ENCODE peak calls at places on chromosomes 13 and 19, in eight cellular contexts. One of them, this sample, is unnamed.

GRCh38 chr13:25420161-25420560 is 48.4 kb downstream of the ATP8A2 start:
- DNase-seq in iPS DF 19.7: no peak
- DNase-seq in activated effector memory CD4-positive, alpha-beta T cell treated with anti-CD3 and anti-CD28 coated beads, Interleukin-2, amount 50 U/mL, for 16 hours: no peak
- DNase-seq in HFF-Myc: no peak
- DNase-seq in activated CD8-positive, alpha-beta memory T cell treated with anti-CD3 and anti-CD28 coated beads for 48 hours: no peak
- DNase-seq in right atrium auricular region: no peak
- DNase-seq in posterior cingulate gyrus: no peak
- DNase-seq in stimulated activated CD4-positive, alpha-beta T cell treated with anti-CD3 and anti-CD28 coated beads, Interleukin-15, amount 100 ng/mL, for 1 hour: no peak
- DNase-seq in this sample: no peak

GRCh38 chr13:50078512-50079277 is 63.5 kb downstream of the KCNRG start:
- DNase-seq in iPS DF 19.7: no peak
- DNase-seq in activated effector memory CD4-positive, alpha-beta T cell treated with anti-CD3 and anti-CD28 coated beads, Interleukin-2, amount 50 U/mL, for 16 hours: no peak
- DNase-seq in HFF-Myc: no peak
- DNase-seq in activated CD8-positive, alpha-beta memory T cell treated with anti-CD3 and anti-CD28 coated beads for 48 hours: no peak
- DNase-seq in right atrium auricular region: no peak
- DNase-seq in posterior cingulate gyrus: no peak
- DNase-seq in stimulated activated CD4-positive, alpha-beta T cell treated with anti-CD3 and anti-CD28 coated beads, Interleukin-15, amount 100 ng/mL, for 1 hour: no peak
- DNase-seq in this sample: no peak

GRCh38 chr19:33435706-33436359 is 62.3 kb downstream of the CEBPG start:
- DNase-seq in iPS DF 19.7: no peak
- DNase-seq in activated effector memory CD4-positive, alpha-beta T cell treated with anti-CD3 and anti-CD28 coated beads, Interleukin-2, amount 50 U/mL, for 16 hours: peak
- DNase-seq in HFF-Myc: no peak
- DNase-seq in activated CD8-positive, alpha-beta memory T cell treated with anti-CD3 and anti-CD28 coated beads for 48 hours: no peak
- DNase-seq in right atrium auricular region: no peak
- DNase-seq in posterior cingulate gyrus: no peak
- DNase-seq in stimulated activated CD4-positive, alpha-beta T cell treated with anti-CD3 and anti-CD28 coated beads, Interleukin-15, amount 100 ng/mL, for 1 hour: no peak
- DNase-seq in this sample: no peak

GRCh38 chr19:14147797-14148605 is 11.6 kb upstream of the ASF1B start:
- DNase-seq in iPS DF 19.7: peak
- DNase-seq in activated effector memory CD4-positive, alpha-beta T cell treated with anti-CD3 and anti-CD28 coated beads, Interleukin-2, amount 50 U/mL, for 16 hours: peak
- DNase-seq in HFF-Myc: no peak
- DNase-seq in activated CD8-positive, alpha-beta memory T cell treated with anti-CD3 and anti-CD28 coated beads for 48 hours: no peak
- DNase-seq in right atrium auricular region: peak
- DNase-seq in posterior cingulate gyrus: peak
- DNase-seq in stimulated activated CD4-positive, alpha-beta T cell treated with anti-CD3 and anti-CD28 coated beads, Interleukin-15, amount 100 ng/mL, for 1 hour: peak
- DNase-seq in this sample: peak

GRCh38 chr19:40687525-40688016 is 2.9 kb downstream of the NUMBL start:
- DNase-seq in iPS DF 19.7: no peak
- DNase-seq in activated effector memory CD4-positive, alpha-beta T cell treated with anti-CD3 and anti-CD28 coated beads, Interleukin-2, amount 50 U/mL, for 16 hours: no peak
- DNase-seq in HFF-Myc: peak
- DNase-seq in activated CD8-positive, alpha-beta memory T cell treated with anti-CD3 and anti-CD28 coated beads for 48 hours: no peak
- DNase-seq in right atrium auricular region: peak
- DNase-seq in posterior cingulate gyrus: no peak
- DNase-seq in stimulated activated CD4-positive, alpha-beta T cell treated with anti-CD3 and anti-CD28 coated beads, Interleukin-15, amount 100 ng/mL, for 1 hour: no peak
- DNase-seq in this sample: no peak

GRCh38 chr19:17332677-17333581 is 1.7 kb downstream of the ANO8 start:
- DNase-seq in iPS DF 19.7: no peak
- DNase-seq in activated effector memory CD4-positive, alpha-beta T cell treated with anti-CD3 and anti-CD28 coated beads, Interleukin-2, amount 50 U/mL, for 16 hours: no peak
- DNase-seq in HFF-Myc: peak
- DNase-seq in activated CD8-positive, alpha-beta memory T cell treated with anti-CD3 and anti-CD28 coated beads for 48 hours: no peak
- DNase-seq in right atrium auricular region: no peak
- DNase-seq in posterior cingulate gyrus: no peak
- DNase-seq in stimulated activated CD4-positive, alpha-beta T cell treated with anti-CD3 and anti-CD28 coated beads, Interleukin-15, amount 100 ng/mL, for 1 hour: no peak
- DNase-seq in this sample: no peak

GRCh38 chr13:63370101-63370500 is 1954.5 kb upstream of the PCDH20 start:
- DNase-seq in iPS DF 19.7: no peak
- DNase-seq in activated effector memory CD4-positive, alpha-beta T cell treated with anti-CD3 and anti-CD28 coated beads, Interleukin-2, amount 50 U/mL, for 16 hours: no peak
- DNase-seq in HFF-Myc: no peak
- DNase-seq in activated CD8-positive, alpha-beta memory T cell treated with anti-CD3 and anti-CD28 coated beads for 48 hours: no peak
- DNase-seq in right atrium auricular region: no peak
- DNase-seq in posterior cingulate gyrus: no peak
- DNase-seq in stimulated activated CD4-positive, alpha-beta T cell treated with anti-CD3 and anti-CD28 coated beads, Interleukin-15, amount 100 ng/mL, for 1 hour: no peak
- DNase-seq in this sample: no peak

GRCh38 chr13:31982124-31982523 is 49.5 kb upstream of the FRY start:
- DNase-seq in iPS DF 19.7: no peak
- DNase-seq in activated effector memory CD4-positive, alpha-beta T cell treated with anti-CD3 and anti-CD28 coated beads, Interleukin-2, amount 50 U/mL, for 16 hours: no peak
- DNase-seq in HFF-Myc: peak
- DNase-seq in activated CD8-positive, alpha-beta memory T cell treated with anti-CD3 and anti-CD28 coated beads for 48 hours: no peak
- DNase-seq in right atrium auricular region: no peak
- DNase-seq in posterior cingulate gyrus: no peak
- DNase-seq in stimulated activated CD4-positive, alpha-beta T cell treated with anti-CD3 and anti-CD28 coated beads, Interleukin-15, amount 100 ng/mL, for 1 hour: no peak
- DNase-seq in this sample: no peak

GRCh38 chr19:50492303-50493052 is 15.8 kb upstream of the GARIN5A start:
- DNase-seq in iPS DF 19.7: no peak
- DNase-seq in activated effector memory CD4-positive, alpha-beta T cell treated with anti-CD3 and anti-CD28 coated beads, Interleukin-2, amount 50 U/mL, for 16 hours: peak
- DNase-seq in HFF-Myc: no peak
- DNase-seq in activated CD8-positive, alpha-beta memory T cell treated with anti-CD3 and anti-CD28 coated beads for 48 hours: no peak
- DNase-seq in right atrium auricular region: no peak
- DNase-seq in posterior cingulate gyrus: no peak
- DNase-seq in stimulated activated CD4-positive, alpha-beta T cell treated with anti-CD3 and anti-CD28 coated beads, Interleukin-15, amount 100 ng/mL, for 1 hour: no peak
- DNase-seq in this sample: no peak

GRCh38 chr13:47796816-47797215 is 204.3 kb downstream of the SUCLA2 start:
- DNase-seq in iPS DF 19.7: no peak
- DNase-seq in activated effector memory CD4-positive, alpha-beta T cell treated with anti-CD3 and anti-CD28 coated beads, Interleukin-2, amount 50 U/mL, for 16 hours: no peak
- DNase-seq in HFF-Myc: no peak
- DNase-seq in activated CD8-positive, alpha-beta memory T cell treated with anti-CD3 and anti-CD28 coated beads for 48 hours: no peak
- DNase-seq in right atrium auricular region: no peak
- DNase-seq in posterior cingulate gyrus: no peak
- DNase-seq in stimulated activated CD4-positive, alpha-beta T cell treated with anti-CD3 and anti-CD28 coated beads, Interleukin-15, amount 100 ng/mL, for 1 hour: no peak
- DNase-seq in this sample: no peak

GRCh38 chr13:30851697-30852096 is 54.4 kb upstream of the MEDAG start:
- DNase-seq in iPS DF 19.7: no peak
- DNase-seq in activated effector memory CD4-positive, alpha-beta T cell treated with anti-CD3 and anti-CD28 coated beads, Interleukin-2, amount 50 U/mL, for 16 hours: no peak
- DNase-seq in HFF-Myc: no peak
- DNase-seq in activated CD8-positive, alpha-beta memory T cell treated with anti-CD3 and anti-CD28 coated beads for 48 hours: no peak
- DNase-seq in right atrium auricular region: no peak
- DNase-seq in posterior cingulate gyrus: no peak
- DNase-seq in stimulated activated CD4-positive, alpha-beta T cell treated with anti-CD3 and anti-CD28 coated beads, Interleukin-15, amount 100 ng/mL, for 1 hour: no peak
- DNase-seq in this sample: no peak

GRCh38 chr19:33703438-33703750 is 81.6 kb downstream of the CHST8 start:
- DNase-seq in iPS DF 19.7: no peak
- DNase-seq in activated effector memory CD4-positive, alpha-beta T cell treated with anti-CD3 and anti-CD28 coated beads, Interleukin-2, amount 50 U/mL, for 16 hours: peak
- DNase-seq in HFF-Myc: no peak
- DNase-seq in activated CD8-positive, alpha-beta memory T cell treated with anti-CD3 and anti-CD28 coated beads for 48 hours: no peak
- DNase-seq in right atrium auricular region: no peak
- DNase-seq in posterior cingulate gyrus: no peak
- DNase-seq in stimulated activated CD4-positive, alpha-beta T cell treated with anti-CD3 and anti-CD28 coated beads, Interleukin-15, amount 100 ng/mL, for 1 hour: no peak
- DNase-seq in this sample: no peak

GRCh38 chr19:23474761-23475160 is 79.5 kb upstream of the ZNF91 start:
- DNase-seq in iPS DF 19.7: no peak
- DNase-seq in activated effector memory CD4-positive, alpha-beta T cell treated with anti-CD3 and anti-CD28 coated beads, Interleukin-2, amount 50 U/mL, for 16 hours: no peak
- DNase-seq in HFF-Myc: no peak
- DNase-seq in activated CD8-positive, alpha-beta memory T cell treated with anti-CD3 and anti-CD28 coated beads for 48 hours: no peak
- DNase-seq in right atrium auricular region: no peak
- DNase-seq in posterior cingulate gyrus: no peak
- DNase-seq in stimulated activated CD4-positive, alpha-beta T cell treated with anti-CD3 and anti-CD28 coated beads, Interleukin-15, amount 100 ng/mL, for 1 hour: no peak
- DNase-seq in this sample: no peak

GRCh38 chr13:80444240-80445015 is 103.5 kb upstream of the SPRY2 start:
- DNase-seq in iPS DF 19.7: no peak
- DNase-seq in activated effector memory CD4-positive, alpha-beta T cell treated with anti-CD3 and anti-CD28 coated beads, Interleukin-2, amount 50 U/mL, for 16 hours: no peak
- DNase-seq in HFF-Myc: no peak
- DNase-seq in activated CD8-positive, alpha-beta memory T cell treated with anti-CD3 and anti-CD28 coated beads for 48 hours: no peak
- DNase-seq in right atrium auricular region: no peak
- DNase-seq in posterior cingulate gyrus: no peak
- DNase-seq in stimulated activated CD4-positive, alpha-beta T cell treated with anti-CD3 and anti-CD28 coated beads, Interleukin-15, amount 100 ng/mL, for 1 hour: no peak
- DNase-seq in this sample: no peak

GRCh38 chr13:113506871-113507388 is 16.4 kb upstream of the DCUN1D2 start:
- DNase-seq in iPS DF 19.7: no peak
- DNase-seq in activated effector memory CD4-positive, alpha-beta T cell treated with anti-CD3 and anti-CD28 coated beads, Interleukin-2, amount 50 U/mL, for 16 hours: no peak
- DNase-seq in HFF-Myc: no peak
- DNase-seq in activated CD8-positive, alpha-beta memory T cell treated with anti-CD3 and anti-CD28 coated beads for 48 hours: no peak
- DNase-seq in right atrium auricular region: no peak
- DNase-seq in posterior cingulate gyrus: no peak
- DNase-seq in stimulated activated CD4-positive, alpha-beta T cell treated with anti-CD3 and anti-CD28 coated beads, Interleukin-15, amount 100 ng/mL, for 1 hour: no peak
- DNase-seq in this sample: no peak

GRCh38 chr13:82136880-82137279 is 1745.4 kb downstream of the SLITRK1 start:
- DNase-seq in iPS DF 19.7: no peak
- DNase-seq in activated effector memory CD4-positive, alpha-beta T cell treated with anti-CD3 and anti-CD28 coated beads, Interleukin-2, amount 50 U/mL, for 16 hours: no peak
- DNase-seq in HFF-Myc: no peak
- DNase-seq in activated CD8-positive, alpha-beta memory T cell treated with anti-CD3 and anti-CD28 coated beads for 48 hours: no peak
- DNase-seq in right atrium auricular region: no peak
- DNase-seq in posterior cingulate gyrus: no peak
- DNase-seq in stimulated activated CD4-positive, alpha-beta T cell treated with anti-CD3 and anti-CD28 coated beads, Interleukin-15, amount 100 ng/mL, for 1 hour: no peak
- DNase-seq in this sample: no peak

GRCh38 chr13:96993660-96994029 is 631 bp downstream of the OXGR1 start:
- DNase-seq in iPS DF 19.7: no peak
- DNase-seq in activated effector memory CD4-positive, alpha-beta T cell treated with anti-CD3 and anti-CD28 coated beads, Interleukin-2, amount 50 U/mL, for 16 hours: no peak
- DNase-seq in HFF-Myc: no peak
- DNase-seq in activated CD8-positive, alpha-beta memory T cell treated with anti-CD3 and anti-CD28 coated beads for 48 hours: no peak
- DNase-seq in right atrium auricular region: no peak
- DNase-seq in posterior cingulate gyrus: no peak
- DNase-seq in stimulated activated CD4-positive, alpha-beta T cell treated with anti-CD3 and anti-CD28 coated beads, Interleukin-15, amount 100 ng/mL, for 1 hour: no peak
- DNase-seq in this sample: no peak

GRCh38 chr13:99415851-99416331 is 85.4 kb upstream of the TM9SF2 start:
- DNase-seq in iPS DF 19.7: no peak
- DNase-seq in activated effector memory CD4-positive, alpha-beta T cell treated with anti-CD3 and anti-CD28 coated beads, Interleukin-2, amount 50 U/mL, for 16 hours: peak
- DNase-seq in HFF-Myc: no peak
- DNase-seq in activated CD8-positive, alpha-beta memory T cell treated with anti-CD3 and anti-CD28 coated beads for 48 hours: no peak
- DNase-seq in right atrium auricular region: no peak
- DNase-seq in posterior cingulate gyrus: no peak
- DNase-seq in stimulated activated CD4-positive, alpha-beta T cell treated with anti-CD3 and anti-CD28 coated beads, Interleukin-15, amount 100 ng/mL, for 1 hour: no peak
- DNase-seq in this sample: no peak

GRCh38 chr13:43835701-43836100 is 43.8 kb downstream of the CCDC122 start:
- DNase-seq in iPS DF 19.7: no peak
- DNase-seq in activated effector memory CD4-positive, alpha-beta T cell treated with anti-CD3 and anti-CD28 coated beads, Interleukin-2, amount 50 U/mL, for 16 hours: no peak
- DNase-seq in HFF-Myc: no peak
- DNase-seq in activated CD8-positive, alpha-beta memory T cell treated with anti-CD3 and anti-CD28 coated beads for 48 hours: no peak
- DNase-seq in right atrium auricular region: no peak
- DNase-seq in posterior cingulate gyrus: no peak
- DNase-seq in stimulated activated CD4-positive, alpha-beta T cell treated with anti-CD3 and anti-CD28 coated beads, Interleukin-15, amount 100 ng/mL, for 1 hour: no peak
- DNase-seq in this sample: no peak

GRCh38 chr19:50708179-50708879 is 11.3 kb downstream of the SHANK1 start:
- DNase-seq in iPS DF 19.7: no peak
- DNase-seq in activated effector memory CD4-positive, alpha-beta T cell treated with anti-CD3 and anti-CD28 coated beads, Interleukin-2, amount 50 U/mL, for 16 hours: no peak
- DNase-seq in HFF-Myc: no peak
- DNase-seq in activated CD8-positive, alpha-beta memory T cell treated with anti-CD3 and anti-CD28 coated beads for 48 hours: no peak
- DNase-seq in right atrium auricular region: no peak
- DNase-seq in posterior cingulate gyrus: no peak
- DNase-seq in stimulated activated CD4-positive, alpha-beta T cell treated with anti-CD3 and anti-CD28 coated beads, Interleukin-15, amount 100 ng/mL, for 1 hour: no peak
- DNase-seq in this sample: no peak

GRCh38 chr13:32409561-32410440 is 18.1 kb downstream of the N4BP2L1 start:
- DNase-seq in iPS DF 19.7: peak
- DNase-seq in activated effector memory CD4-positive, alpha-beta T cell treated with anti-CD3 and anti-CD28 coated beads, Interleukin-2, amount 50 U/mL, for 16 hours: no peak
- DNase-seq in HFF-Myc: no peak
- DNase-seq in activated CD8-positive, alpha-beta memory T cell treated with anti-CD3 and anti-CD28 coated beads for 48 hours: no peak
- DNase-seq in right atrium auricular region: peak
- DNase-seq in posterior cingulate gyrus: no peak
- DNase-seq in stimulated activated CD4-positive, alpha-beta T cell treated with anti-CD3 and anti-CD28 coated beads, Interleukin-15, amount 100 ng/mL, for 1 hour: no peak
- DNase-seq in this sample: no peak

GRCh38 chr19:52941941-52942370 is 18.7 kb upstream of the ZNF888 start:
- DNase-seq in iPS DF 19.7: no peak
- DNase-seq in activated effector memory CD4-positive, alpha-beta T cell treated with anti-CD3 and anti-CD28 coated beads, Interleukin-2, amount 50 U/mL, for 16 hours: peak
- DNase-seq in HFF-Myc: no peak
- DNase-seq in activated CD8-positive, alpha-beta memory T cell treated with anti-CD3 and anti-CD28 coated beads for 48 hours: no peak
- DNase-seq in right atrium auricular region: no peak
- DNase-seq in posterior cingulate gyrus: no peak
- DNase-seq in stimulated activated CD4-positive, alpha-beta T cell treated with anti-CD3 and anti-CD28 coated beads, Interleukin-15, amount 100 ng/mL, for 1 hour: no peak
- DNase-seq in this sample: no peak

GRCh38 chr13:73421310-73421912 is 362.6 kb downstream of the KLF5 start:
- DNase-seq in iPS DF 19.7: no peak
- DNase-seq in activated effector memory CD4-positive, alpha-beta T cell treated with anti-CD3 and anti-CD28 coated beads, Interleukin-2, amount 50 U/mL, for 16 hours: no peak
- DNase-seq in HFF-Myc: no peak
- DNase-seq in activated CD8-positive, alpha-beta memory T cell treated with anti-CD3 and anti-CD28 coated beads for 48 hours: no peak
- DNase-seq in right atrium auricular region: no peak
- DNase-seq in posterior cingulate gyrus: no peak
- DNase-seq in stimulated activated CD4-positive, alpha-beta T cell treated with anti-CD3 and anti-CD28 coated beads, Interleukin-15, amount 100 ng/mL, for 1 hour: no peak
- DNase-seq in this sample: no peak

This sample was measured in GM18507.